ENCODE peak calls at places on chromosomes 16 and 17, in four cellular contexts. Y, P, T and U are unnamed samples.

GRCh38 chr17:7295230-7296180 is 1.1 kb upstream of the YBX2 start:
- DNase-seq in P (no peak), T (no peak), Y (peak), U (no peak)

GRCh38 chr17:38341035-38341721 is 2.6 kb downstream of the GPR179 start:
- DNase-seq in T (no peak), Y (peak), P (peak), U (peak)

GRCh38 chr17:8537734-8538133 is 92.8 kb downstream of the MYH10 start:
- DNase-seq in Y (no peak), T (no peak), P (no peak), U (no peak)

GRCh38 chr17:80491478-80492342 is 15.3 kb upstream of the NPTX1 start:
- DNase-seq in Y (no peak), P (no peak), T (no peak), U (no peak)

GRCh38 chr17:32802306-32802705 is 74.6 kb downstream of the MYO1D start:
- DNase-seq in T (no peak), Y (no peak), P (no peak), U (no peak)

GRCh38 chr17:29138184-29138955 is 41.8 kb downstream of the MYO18A start:
- DNase-seq in T (no peak), P (no peak), Y (no peak), U (no peak)

GRCh38 chr17:50833396-50834125 is 1.8 kb upstream of the WFIKKN2 start:
- DNase-seq in P (no peak), Y (no peak), T (no peak), U (no peak)

GRCh38 chr17:62965649-62966425 is at the start of gene TANC2:
- DNase-seq in T (peak), P (peak), Y (peak), U (peak)

GRCh38 chr17:35578929-35579448 is 618 bp upstream of the PEX12 start:
- DNase-seq in Y (no peak), T (no peak), P (no peak), U (no peak)

GRCh38 chr17:45705123-45706009 is 78.8 kb upstream of the CRHR1 start:
- DNase-seq in P (peak), Y (no peak), T (no peak), U (no peak)

GRCh38 chr16:78973041-78973440 is 627.5 kb downstream of the MAF start:
- DNase-seq in P (no peak), T (no peak), Y (no peak), U (no peak)

GRCh38 chr17:27247071-27247957 is 46.6 kb upstream of the WSB1 start:
- DNase-seq in P (no peak), Y (peak), T (no peak), U (peak)

GRCh38 chr17:62565817-62566216 is 61.7 kb upstream of the MRC2 start:
- DNase-seq in Y (no peak), P (peak), T (no peak), U (no peak)

GRCh38 chr17:4433515-4434031 is at the start of gene SPNS3:
- DNase-seq in Y (no peak), T (no peak), P (no peak), U (no peak)

GRCh38 chr17:29588561-29589411 is 662 bp downstream of the GIT1 start:
- DNase-seq in P (peak), T (no peak), Y (peak), U (no peak)

GRCh38 chr16:14199624-14200023 is 128.5 kb downstream of the MRTFB start:
- DNase-seq in T (no peak), Y (no peak), P (no peak), U (no peak)

GRCh38 chr17:40018211-40019121 is 3.2 kb downstream of the CSF3 start:
- DNase-seq in Y (no peak), T (no peak), P (no peak), U (no peak)
- TF ChIP-seq POLR2A in Y (no peak), T (no peak), P (no peak), U (no peak)

GRCh38 chr17:81648013-81648706 is 8.2 kb downstream of the PDE6G start:
- DNase-seq in Y (no peak), P (no peak), T (no peak), U (no peak)
- TF ChIP-seq POLR2A in Y (no peak), P (no peak), T (no peak), U (no peak)

GRCh38 chr17:42577532-42578281 is at the start of gene PSMC3IP:
- DNase-seq in P (peak), T (peak), Y (peak), U (peak)
- TF ChIP-seq POLR2A in P (peak), T (no peak), Y (peak), U (peak)

DNA sequence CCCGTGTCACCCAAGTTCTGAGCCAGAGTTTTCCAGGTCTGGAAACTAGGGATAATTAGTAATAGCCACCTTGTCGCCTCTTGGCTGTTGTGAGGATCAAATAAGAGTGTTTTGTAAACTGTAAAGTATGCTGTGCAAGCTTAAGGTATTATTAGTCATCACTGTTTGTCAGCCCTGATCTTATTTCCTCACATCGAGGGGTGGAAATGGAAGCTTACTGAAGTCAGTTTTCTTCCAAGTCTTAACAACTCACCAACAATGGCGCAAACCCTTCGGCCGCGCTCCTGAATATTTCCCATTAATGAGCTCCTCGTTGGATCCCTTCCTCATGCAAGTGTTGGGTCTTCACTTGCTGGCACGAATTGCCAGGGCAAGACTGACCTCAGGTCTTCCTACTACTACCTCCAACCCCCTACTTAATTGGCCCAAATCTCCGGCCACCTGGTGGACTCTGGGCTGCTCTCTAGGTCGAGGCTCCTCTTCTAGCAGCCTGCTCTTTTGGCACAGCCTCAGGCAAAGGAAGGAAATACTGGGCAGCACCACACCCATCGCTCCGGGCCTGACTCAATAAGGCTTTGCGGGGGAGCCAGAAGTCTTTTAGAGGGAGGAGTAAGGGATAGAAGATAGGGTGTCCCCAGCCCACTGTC is 874 bp upstream of the SLC35B1 start:
- DNase-seq in P (no peak), T (no peak), Y (no peak), U (no peak)
- TF ChIP-seq POLR2A in P (no peak), T (no peak), Y (no peak), U (no peak)

GRCh38 chr16:57734308-57734924 is 1.2 kb upstream of the KATNB1 start:
- DNase-seq in T (no peak), P (no peak), Y (no peak), U (no peak)

GRCh38 chr16:57732683-57733082 is 2.9 kb upstream of the KATNB1 start:
- DNase-seq in P (no peak), Y (no peak), T (no peak), U (no peak)

GRCh38 chr16:57736419-57737281 is 1.1 kb downstream of the KATNB1 start:
- DNase-seq in P (peak), T (peak), Y (no peak), U (no peak)

GRCh38 chr16:57735755-57736418 is at the start of gene KATNB1:
- DNase-seq in P (no peak), Y (no peak), T (peak), U (no peak)

DNA sequence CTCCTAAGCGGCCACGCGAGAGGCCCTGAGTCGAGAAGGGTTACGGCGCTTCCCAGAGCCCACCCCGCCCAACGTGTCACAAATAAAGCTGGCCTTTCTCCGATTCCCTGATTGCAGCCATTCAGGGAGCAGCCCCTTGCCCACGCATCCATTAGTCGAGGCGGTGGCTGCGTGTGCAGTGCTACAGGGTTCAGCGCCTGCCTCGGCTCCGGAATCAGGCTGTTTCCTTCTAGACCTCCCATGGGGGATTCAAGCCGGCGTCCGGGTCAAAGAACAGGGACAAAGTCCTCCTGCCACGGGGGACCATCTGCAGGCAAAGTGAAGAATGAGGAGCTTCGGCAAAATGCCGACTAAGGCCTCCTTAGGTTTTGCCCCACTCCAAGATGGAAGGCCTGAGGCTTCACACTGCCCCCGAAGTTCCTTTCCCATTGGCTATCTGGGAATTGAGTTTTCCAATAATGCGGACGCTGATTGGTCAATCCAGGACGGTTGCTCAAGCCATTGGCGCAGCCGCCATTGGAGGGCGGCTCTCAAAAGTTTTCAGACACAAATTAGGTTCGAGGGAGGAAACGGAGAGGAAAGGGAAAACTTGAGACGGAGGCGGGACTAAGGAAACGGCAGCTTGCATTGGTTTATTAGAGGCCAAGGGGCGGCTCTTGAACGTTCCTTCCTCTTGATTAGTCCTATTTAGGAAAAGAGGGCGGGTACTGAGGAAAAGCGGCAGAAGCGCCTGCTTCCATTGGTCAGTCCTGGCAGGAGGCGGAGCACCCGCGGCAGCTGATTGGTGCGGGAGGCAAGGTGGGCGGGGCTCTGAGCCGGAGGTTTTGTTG is 430 bp upstream of the KATNB1 start:
- DNase-seq in Y (peak), P (peak), T (peak), U (peak)
- TF ChIP-seq POLR2A in Y (peak), P (peak), T (no peak), U (peak)

DNA sequence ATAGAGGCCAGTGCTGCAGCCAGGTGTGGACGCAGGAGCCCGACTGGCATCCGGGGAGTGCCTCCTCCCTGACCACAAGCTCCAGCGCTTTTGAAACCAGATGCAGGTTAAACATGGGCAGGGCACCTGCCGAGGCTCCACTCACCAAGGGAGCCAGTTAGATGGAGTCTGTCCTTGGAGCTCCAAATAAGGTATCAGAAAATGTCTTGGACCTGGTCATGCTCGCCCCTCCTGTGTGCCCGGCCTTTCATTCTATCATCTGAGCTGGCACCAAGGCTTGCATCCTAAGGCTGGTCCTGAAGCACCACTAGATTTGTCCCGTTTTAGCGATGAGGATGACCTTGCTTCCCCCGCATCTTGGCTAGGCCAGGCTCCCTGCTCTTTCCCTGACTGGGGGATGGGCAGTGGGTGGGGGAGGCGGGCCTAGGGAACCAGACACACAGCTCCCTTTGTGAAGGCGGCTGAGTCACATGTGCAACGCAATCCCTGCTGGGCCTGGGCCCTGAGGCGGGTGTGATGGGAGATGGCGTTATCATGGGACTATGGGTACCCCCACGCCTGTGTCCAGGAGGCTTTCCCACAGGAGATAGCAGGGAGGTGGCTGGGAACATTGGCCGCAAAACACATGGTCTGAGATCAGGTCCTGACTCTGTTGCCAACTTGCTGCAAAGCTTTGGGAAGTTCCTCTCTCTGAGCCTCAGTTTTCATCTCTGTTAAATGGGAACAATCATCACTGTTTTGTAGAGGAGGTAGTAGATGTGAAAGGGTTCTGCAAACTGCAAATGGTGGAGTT is 5.0 kb upstream of the ADGRG1 start:
- DNase-seq in Y (peak), T (no peak), P (no peak), U (no peak)
- TF ChIP-seq POLR2A in Y (no peak), T (no peak), P (no peak), U (no peak)

GRCh38 chr17:16434662-16435061 is 19.3 kb downstream of the TRPV2 start:
- DNase-seq in P (no peak), Y (no peak), T (no peak), U (no peak)
- TF ChIP-seq POLR2A in P (no peak), Y (no peak), T (no peak), U (no peak)

DNA sequence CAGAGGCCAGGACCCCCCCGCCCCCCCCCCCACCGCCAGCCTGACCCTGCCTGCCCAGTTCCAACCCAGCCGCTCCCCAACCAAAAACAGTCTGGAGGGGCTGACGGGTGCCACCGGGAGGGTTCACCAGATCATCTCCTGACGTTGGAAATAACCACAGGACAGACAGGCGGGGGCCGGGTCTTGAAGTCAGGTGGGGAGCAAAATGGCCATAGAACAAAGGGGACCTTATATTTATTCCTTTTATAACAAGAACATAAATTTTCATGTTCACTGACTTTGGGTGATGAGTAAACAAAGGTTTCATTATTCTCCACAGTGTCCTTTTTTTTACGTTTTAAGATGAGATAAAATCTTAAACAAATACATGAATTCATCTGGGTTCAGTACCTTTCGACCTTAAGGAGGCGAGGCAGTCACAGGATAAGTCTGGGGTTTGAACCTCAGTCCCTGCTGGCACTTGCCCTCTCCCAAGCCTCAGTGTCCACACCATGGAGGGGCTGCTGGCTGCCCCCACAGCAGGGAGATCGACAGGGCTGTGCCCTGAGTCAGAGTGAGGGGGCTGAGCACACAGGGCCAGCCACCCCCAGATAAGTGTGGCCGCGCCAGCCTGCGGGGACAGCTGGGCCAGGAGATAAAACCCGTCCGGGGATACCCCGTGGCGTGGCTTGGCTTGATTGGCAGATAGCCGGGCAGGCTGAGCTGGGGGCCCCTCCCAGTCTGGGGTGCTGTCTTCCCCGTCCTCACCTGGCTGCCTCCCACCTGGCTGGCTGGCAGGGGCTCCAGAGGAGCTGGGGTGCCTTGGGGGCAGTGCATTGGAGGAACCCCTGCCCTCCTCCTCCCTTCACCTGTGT is 15.0 kb downstream of the SLC7A5 start:
- DNase-seq in Y (no peak), P (peak), T (no peak), U (no peak)
- TF ChIP-seq POLR2A in Y (no peak), P (no peak), T (no peak), U (no peak)